ENCODE peak calls at places on chromosome 18, in four cellular contexts. L is activated CD4-positive, CD25-positive, alpha-beta regulatory T cell; G is NCI-H748 treated with DMSO at 0.1 percent for 48 hours; Y is Kasumi-1. K is an unnamed sample.

GRCh38 chr18:3889803-3890202 is 439.8 kb downstream of the TGIF1 start:
- DNase-seq in L (no peak), G (no peak), Y (no peak), K (peak; percentile 46)

GRCh38 chr18:34401775-34402174 is 177.1 kb upstream of the NOL4 start:
- DNase-seq in L (no peak), G (no peak), Y (no peak), K (no peak)

GRCh38 chr18:37403100-37403781 is 162.4 kb downstream of the CELF4 start:
- DNase-seq in L (no peak), G (no peak), Y (no peak), K (peak; percentile 30)

GRCh38 chr18:35463050-35463449 is 34.7 kb downstream of the INO80C start:
- DNase-seq in L (no peak), G (no peak), Y (peak; percentile 90), K (peak; percentile 57)

GRCh38 chr18:47253101-47253654 is 1.7 kb upstream of the SKOR2 start:
- DNase-seq in L (no peak), G (no peak), Y (no peak), K (no peak)

GRCh38 chr18:62126776-62127175 is 60.1 kb downstream of the PIGN start:
- DNase-seq in L (no peak), G (no peak), Y (no peak), K (no peak)

GRCh38 chr18:37540424-37541121 is 25.0 kb downstream of the CELF4 start:
- DNase-seq in L (no peak), G (no peak), Y (no peak), K (no peak)

GRCh38 chr18:77124452-77124922 is 8.1 kb downstream of the MBP start:
- DNase-seq in L (peak; percentile 27), G (no peak), Y (peak; percentile 63), K (no peak)

GRCh38 chr18:22882084-22882483 is 51.0 kb upstream of the RBBP8 start:
- DNase-seq in L (no peak), G (no peak), Y (no peak), K (no peak)

GRCh38 chr18:6521804-6522418 is 107.2 kb upstream of the L3MBTL4 start:
- DNase-seq in L (no peak), G (peak; percentile 45), Y (peak; percentile 20), K (peak; percentile 80)

GRCh38 chr18:40531061-40531460 is 1424.0 kb upstream of the PIK3C3 start:
- DNase-seq in L (no peak), G (no peak), Y (no peak), K (peak; percentile 63)

K was measured in choroid plexus epithelial cell.